ENCODE peak calls at places on chromosomes 11 and 22, in eight cellular contexts. Z is fibroblast of lung; L is CD4-positive, alpha-beta memory T cell; P is A549; B is mesenchymal stem cell; V is left ventricle myocardium inferior; E is body of pancreas; Q is heart left ventricle. J is an unnamed sample.

GRCh38 chr22:46660604-46661201 is 40.5 kb downstream of the GRAMD4 start:
- DNase-seq in Z (no peak), L (peak; percentile 50), P (no peak), B (no peak), V (no peak), E (peak; percentile 63), Q (no peak), J (peak; percentile 28)

GRCh38 chr11:66688561-66689534 is 11.2 kb upstream of the RBM4B start:
- DNase-seq in Z (no peak), L (no peak), P (no peak), B (no peak), V (no peak), E (no peak), Q (no peak), J (no peak)

GRCh38 chr11:69142894-69143293 is 12.8 kb upstream of the SMIM38 start:
- DNase-seq in Z (no peak), L (no peak), P (no peak), B (no peak), V (no peak), E (no peak), Q (no peak), J (no peak)

GRCh38 chr22:38347944-38348750 is 30.9 kb upstream of the CSNK1E start:
- DNase-seq in Z (no peak), L (no peak), P (no peak), B (no peak), V (no peak), E (no peak), Q (peak; percentile 48), J (no peak)

GRCh38 chr11:134290646-134291045 is 14.5 kb downstream of the GLB1L3 start:
- DNase-seq in Z (no peak), L (no peak), P (no peak), B (no peak), V (no peak), E (no peak), Q (no peak), J (no peak)

GRCh38 chr22:30196141-30196866 is 50.3 kb downstream of the LIF start:
- DNase-seq in Z (peak; percentile 100), L (peak; percentile 54), P (peak; percentile 100), B (peak; percentile 99), V (peak; percentile 78), E (peak; percentile 73), Q (peak; percentile 87), J (peak; percentile 61)

GRCh38 chr11:45233121-45233803 is 52.9 kb downstream of the SYT13 start:
- DNase-seq in Z (peak; percentile 59), L (peak; percentile 33), P (peak; percentile 61), B (peak; percentile 54), V (peak; percentile 66), E (peak; percentile 74), Q (peak; percentile 82), J (peak; percentile 66)

GRCh38 chr11:13258855-13259254 is 18.7 kb upstream of the BMAL1 start:
- DNase-seq in Z (no peak), L (no peak), P (no peak), B (no peak), V (no peak), E (no peak), Q (no peak), J (no peak)

GRCh38 chr11:6249822-6250555 is 9.6 kb upstream of the CCKBR start:
- DNase-seq in Z (peak; percentile 87), L (no peak), P (peak; percentile 58), B (peak; percentile 64), V (peak; percentile 69), E (peak; percentile 94), Q (peak; percentile 80), J (no peak)

GRCh38 chr22:27252282-27253049 is 549.1 kb downstream of the MN1 start:
- DNase-seq in Z (peak; percentile 85), L (no peak), P (peak; percentile 86), B (peak; percentile 88), V (peak; percentile 36), E (peak; percentile 38), Q (no peak), J (no peak)

GRCh38 chr11:29481721-29482120 is 535.1 kb downstream of the KCNA4 start:
- DNase-seq in Z (no peak), L (no peak), P (no peak), B (no peak), V (no peak), E (no peak), Q (no peak), J (no peak)

DNA sequence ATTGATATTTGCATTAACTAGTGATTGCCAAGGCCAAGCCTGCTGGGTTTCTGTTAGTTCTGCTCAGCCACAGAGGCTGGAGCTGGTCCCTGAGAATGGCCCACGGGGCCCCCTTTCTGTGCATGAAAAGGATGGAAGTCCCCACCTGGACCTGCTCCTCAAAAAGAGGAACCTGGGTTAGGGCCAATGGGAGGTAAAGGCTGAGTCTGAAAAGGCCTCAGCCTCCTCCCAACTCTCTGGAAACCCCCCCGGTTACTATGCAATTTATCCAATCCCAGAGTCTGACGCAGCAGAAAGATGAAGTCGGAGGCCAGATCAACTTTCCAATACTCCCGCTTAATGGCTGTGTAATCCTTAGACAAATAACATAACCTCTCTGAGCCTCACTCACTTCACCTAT is 6.8 kb upstream of the CREB3L1 start:
- DNase-seq in Z (no peak), L (no peak), P (no peak), B (no peak), V (no peak), E (no peak), Q (no peak), J (no peak)
- H3K4me1 ChIP-seq in Z (peaks cover 17% of the 10 kb centered on the region), L (no peaks in the 10 kb centered on the region), P (peaks cover 28% of the 10 kb centered on the region), B (peaks cover 24% of the 10 kb centered on the region), V (peaks cover 79% of the 10 kb centered on the region), E (peaks cover 45% of the 10 kb centered on the region), Q (peaks cover 30% of the 10 kb centered on the region), J (no peaks in the 10 kb centered on the region)

DNA sequence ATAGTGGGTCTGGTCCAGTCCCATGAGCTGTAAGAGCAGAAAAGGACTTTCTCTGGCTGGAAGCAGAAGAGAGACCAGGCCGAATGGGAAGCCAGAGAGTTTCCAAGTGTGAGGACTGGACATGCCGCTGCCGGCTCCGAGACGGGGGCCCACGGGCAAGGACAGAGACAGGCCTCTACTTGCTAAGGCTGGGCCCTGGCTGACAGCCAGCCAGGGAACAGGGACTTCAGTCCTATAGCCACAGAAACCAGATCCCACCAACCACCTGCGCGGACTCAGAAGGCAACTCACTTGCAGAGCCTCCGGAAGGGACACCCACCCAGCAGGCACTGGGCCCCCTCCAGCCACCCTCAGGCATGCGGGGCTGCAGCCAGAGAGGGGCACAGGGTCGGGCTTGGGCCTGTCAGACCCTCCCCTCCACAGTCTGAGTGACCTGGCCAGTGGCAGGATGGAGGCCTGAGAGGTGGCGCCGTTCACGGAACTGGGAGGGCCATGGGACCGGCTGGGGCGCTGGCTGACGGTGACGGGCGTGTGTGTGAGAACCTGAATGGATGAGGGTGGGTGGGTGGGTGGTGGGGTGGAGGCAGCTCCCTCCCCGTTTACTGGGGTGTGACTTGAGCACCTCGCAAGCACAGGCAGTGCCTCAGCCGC is 47.8 kb upstream of the A4GALT start:
- DNase-seq in Z (no peak), L (no peak), P (no peak), B (no peak), V (no peak), E (no peak), Q (no peak), J (no peak)
- H3K4me1 ChIP-seq in Z (peaks cover 12% of the 10 kb centered on the region), L (no peaks in the 10 kb centered on the region), P (peaks cover 15% of the 10 kb centered on the region), B (peaks cover 32% of the 10 kb centered on the region), V (peaks cover 27% of the 10 kb centered on the region), E (peaks cover 29% of the 10 kb centered on the region), Q (peaks cover 5% of the 10 kb centered on the region), J (no peaks in the 10 kb centered on the region)

GRCh38 chr22:36343720-36344105 is 44.1 kb downstream of the MYH9 start:
- DNase-seq in Z (no peak), L (no peak), P (no peak), B (no peak), V (no peak), E (peak; percentile 69), Q (no peak), J (no peak)

GRCh38 chr22:36343070-36343719 is 44.6 kb downstream of the MYH9 start:
- DNase-seq in Z (no peak), L (no peak), P (no peak), B (no peak), V (no peak), E (no peak), Q (no peak), J (no peak)

GRCh38 chr22:36341640-36342041 is 46.1 kb downstream of the MYH9 start:
- DNase-seq in Z (no peak), L (no peak), P (no peak), B (no peak), V (no peak), E (no peak), Q (no peak), J (no peak)

GRCh38 chr22:36347094-36347493 is 40.7 kb downstream of the MYH9 start:
- DNase-seq in Z (no peak), L (no peak), P (no peak), B (no peak), V (no peak), E (peak; percentile 43), Q (no peak), J (no peak)

GRCh38 chr22:36344106-36344827 is 43.5 kb downstream of the MYH9 start:
- DNase-seq in Z (no peak), L (no peak), P (no peak), B (no peak), V (no peak), E (no peak), Q (no peak), J (no peak)
- H3K4me1 ChIP-seq in Z (peaks cover 42% of the 10 kb centered on the region), L (peaks cover 94% of the 10 kb centered on the region), P (peaks cover 63% of the 10 kb centered on the region), B (peaks cover 41% of the 10 kb centered on the region), V (peaks cover 100% of the 10 kb centered on the region), E (peaks cover 67% of the 10 kb centered on the region), Q (peaks cover 75% of the 10 kb centered on the region), J (peaks cover 74% of the 10 kb centered on the region)

DNA sequence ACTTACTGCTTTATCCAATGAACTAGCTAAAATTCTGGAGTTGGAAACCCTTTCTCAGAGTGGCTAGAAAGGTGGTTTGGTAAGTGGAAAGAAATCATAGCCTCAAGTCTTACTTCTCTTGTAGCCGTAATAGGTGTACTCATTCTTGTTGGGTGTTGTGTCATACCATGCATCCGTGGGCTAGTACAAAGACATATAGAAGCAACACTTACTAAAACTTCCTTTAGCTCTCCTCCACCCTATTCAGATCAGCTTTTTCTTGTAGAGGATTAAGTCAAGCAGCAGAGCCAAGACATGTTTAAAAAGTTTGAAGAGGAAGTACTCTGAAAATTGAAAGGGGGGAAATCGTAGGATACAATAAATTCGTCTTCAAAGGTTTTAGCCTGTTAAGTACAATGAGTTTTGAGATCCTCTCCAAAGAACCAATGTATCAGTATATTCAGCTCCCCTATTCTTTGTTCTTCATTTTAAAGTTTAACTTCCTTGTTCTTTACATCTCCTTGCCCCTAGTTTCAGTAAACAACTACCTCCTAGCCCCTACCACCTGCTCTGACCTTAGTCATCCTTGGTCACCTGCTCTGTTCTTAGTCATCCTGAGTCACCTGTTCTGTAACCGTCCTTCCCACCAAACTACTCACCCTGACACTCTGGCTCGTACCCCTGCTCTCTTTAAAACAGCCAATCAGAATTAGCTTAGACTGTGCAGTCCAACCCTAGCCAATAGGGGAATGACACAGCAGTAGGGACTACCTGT is 62.1 kb upstream of the DEUP1 start:
- DNase-seq in Z (no peak), L (no peak), P (no peak), B (no peak), V (no peak), E (no peak), Q (no peak), J (no peak)
- H3K4me1 ChIP-seq in Z (no peaks in the 10 kb centered on the region), L (no peaks in the 10 kb centered on the region), P (no peaks in the 10 kb centered on the region), B (peaks cover 3% of the 10 kb centered on the region), V (no peaks in the 10 kb centered on the region), E (no peaks in the 10 kb centered on the region), Q (no peaks in the 10 kb centered on the region), J (no peaks in the 10 kb centered on the region)